ENCODE peak calls at places on chromosome 2, in ten cellular contexts. X is progenitor cell of endocrine pancreas; D is renal cortical epithelial cell; I is effector memory CD8-positive, alpha-beta T cell; P is GM19239; T is tibial nerve; G is adrenal gland; Y is CD8-positive, alpha-beta memory T cell; O is right atrium auricular region; E is heart left ventricle. Z is an unnamed sample.

GRCh38 chr2:43238176-43238575 is 11.8 kb upstream of the ZFP36L2 start:
- DNase-seq in Y (no peak), X (no peak), D (no peak), I (no peak), G (no peak), O (no peak), P (no peak), E (no peak), T (no peak), Z (no peak)

GRCh38 chr2:85112906-85113625 is 20.1 kb upstream of the TCF7L1 start:
- DNase-seq in X (no peak), D (no peak), G (no peak), P (no peak), Y (no peak), I (no peak), E (no peak), O (no peak), T (no peak), Z (no peak)

GRCh38 chr2:66528974-66529724 is 94.2 kb downstream of the MEIS1 start:
- DNase-seq in G (no peak), P (no peak), O (no peak), T (no peak), Y (no peak), X (no peak), I (no peak), D (no peak), E (no peak), Z (no peak)

GRCh38 chr2:71612581-71613520 is 159.5 kb downstream of the DYSF start:
- DNase-seq in E (peak), T (no peak), P (no peak), O (peak), Y (no peak), X (no peak), I (no peak), G (peak), D (no peak), Z (peak)

GRCh38 chr2:121241466-121241865 is 43.5 kb downstream of the TFCP2L1 start:
- DNase-seq in O (no peak), I (no peak), D (no peak), E (no peak), P (no peak), G (no peak), T (no peak), X (no peak), Y (no peak), Z (no peak)

GRCh38 chr2:173963323-173963816 is 1.8 kb downstream of the SP3 start:
- DNase-seq in Y (peak), T (no peak), D (peak), G (no peak), I (peak), E (no peak), P (peak), O (no peak), X (no peak), Z (peak)

GRCh38 chr2:61566566-61566965 is 28.4 kb upstream of the XPO1 start:
- DNase-seq in T (no peak), O (no peak), E (no peak), P (no peak), I (no peak), D (no peak), G (no peak), X (no peak), Y (no peak), Z (no peak)

GRCh38 chr2:25483584-25484266 is 142.0 kb upstream of the DNMT3A start:
- DNase-seq in T (no peak), O (no peak), P (no peak), X (no peak), Y (no peak), E (no peak), I (no peak), D (peak), G (no peak), Z (no peak)

GRCh38 chr2:226932443-226932842 is 96.6 kb downstream of the RHBDD1 start:
- DNase-seq in T (no peak), E (no peak), O (no peak), P (no peak), Y (no peak), X (no peak), D (no peak), I (no peak), G (no peak), Z (no peak)

GRCh38 chr2:199278099-199278498 is 179.6 kb downstream of the SATB2 start:
- DNase-seq in D (no peak), Y (no peak), X (no peak), E (no peak), G (no peak), O (no peak), P (no peak), T (no peak), I (no peak), Z (no peak)

GRCh38 chr2:237752761-237753165 is 45.8 kb upstream of the RBM44 start:
- DNase-seq in G (no peak), X (no peak), P (peak), D (no peak), O (no peak), E (no peak), I (no peak), Y (no peak), T (no peak), Z (no peak)

GRCh38 chr2:58569460-58570185 is 328.5 kb upstream of the FANCL start:
- DNase-seq in P (no peak), D (peak), T (no peak), I (no peak), X (no peak), O (no peak), G (no peak), Y (no peak), E (no peak), Z (no peak)

GRCh38 chr2:173924285-173924684 is 40.9 kb downstream of the SP3 start:
- DNase-seq in G (no peak), I (no peak), Y (no peak), P (no peak), E (no peak), T (no peak), D (no peak), X (no peak), O (no peak), Z (no peak)

GRCh38 chr2:47021301-47022009 is 105.8 kb upstream of the MCFD2 start:
- DNase-seq in P (no peak), G (no peak), D (no peak), Y (no peak), E (no peak), I (no peak), O (no peak), X (no peak), T (no peak), Z (no peak)

GRCh38 chr2:16588565-16588964 is 77.1 kb downstream of the CYRIA start:
- DNase-seq in X (no peak), O (no peak), D (peak), T (no peak), P (no peak), E (no peak), G (no peak), I (no peak), Y (no peak), Z (no peak)

Z was measured in lower leg skin.